ENCODE peak calls at places on chromosomes 7 and 10, in nine cellular contexts. One of them, this sample, is unnamed.

GRCh38 chr10:17564911-17565310 is 52.3 kb downstream of the HACD1 start:
- DNase-seq in RPMI8226: no peak
- DNase-seq in NCI-H2107: no peak
- DNase-seq in posterior cingulate gyrus: no peak
- DNase-seq in HEK293T: no peak
- DNase-seq in effector memory CD4-positive, alpha-beta T cell: no peak
- DNase-seq in GM13977: no peak
- DNase-seq in activated CD4-positive, alpha-beta T cell treated with anti-CD3 and anti-CD28 coated beads for 48 hours: no peak
- DNase-seq in heart right ventricle: no peak
- DNase-seq in this sample: no peak

GRCh38 chr7:68186072-68186471 is 1189.4 kb downstream of the TYW1 start:
- DNase-seq in HEK293T: no peak
- DNase-seq in NCI-H2107: no peak
- DNase-seq in heart right ventricle: no peak
- DNase-seq in effector memory CD4-positive, alpha-beta T cell: no peak
- DNase-seq in GM13977: no peak
- DNase-seq in activated CD4-positive, alpha-beta T cell treated with anti-CD3 and anti-CD28 coated beads for 48 hours: no peak
- DNase-seq in posterior cingulate gyrus: no peak
- DNase-seq in RPMI8226: no peak
- DNase-seq in this sample: peak; percentile 44

GRCh38 chr7:29588900-29589696 is 25.5 kb downstream of the PRR15 start:
- DNase-seq in activated CD4-positive, alpha-beta T cell treated with anti-CD3 and anti-CD28 coated beads for 48 hours: peak; percentile 42
- DNase-seq in heart right ventricle: peak; percentile 29
- DNase-seq in effector memory CD4-positive, alpha-beta T cell: no peak
- DNase-seq in NCI-H2107: no peak
- DNase-seq in HEK293T: peak; percentile 71
- DNase-seq in posterior cingulate gyrus: no peak
- DNase-seq in GM13977: peak; percentile 62
- DNase-seq in RPMI8226: peak; percentile 78
- DNase-seq in this sample: no peak

GRCh38 chr10:132690401-132690800 is 95.5 kb downstream of the NKX6-2 start:
- DNase-seq in HEK293T: no peak
- DNase-seq in posterior cingulate gyrus: no peak
- DNase-seq in GM13977: no peak
- DNase-seq in effector memory CD4-positive, alpha-beta T cell: no peak
- DNase-seq in RPMI8226: no peak
- DNase-seq in NCI-H2107: no peak
- DNase-seq in heart right ventricle: no peak
- DNase-seq in activated CD4-positive, alpha-beta T cell treated with anti-CD3 and anti-CD28 coated beads for 48 hours: no peak
- DNase-seq in this sample: no peak

GRCh38 chr7:84813376-84813775 is 373.5 kb downstream of the SEMA3D start:
- DNase-seq in effector memory CD4-positive, alpha-beta T cell: no peak
- DNase-seq in heart right ventricle: no peak
- DNase-seq in GM13977: no peak
- DNase-seq in HEK293T: no peak
- DNase-seq in RPMI8226: no peak
- DNase-seq in posterior cingulate gyrus: no peak
- DNase-seq in activated CD4-positive, alpha-beta T cell treated with anti-CD3 and anti-CD28 coated beads for 48 hours: no peak
- DNase-seq in NCI-H2107: no peak
- DNase-seq in this sample: no peak

GRCh38 chr7:151794508-151795167 is 82.3 kb downstream of the PRKAG2 start:
- DNase-seq in activated CD4-positive, alpha-beta T cell treated with anti-CD3 and anti-CD28 coated beads for 48 hours: no peak
- DNase-seq in posterior cingulate gyrus: no peak
- DNase-seq in GM13977: no peak
- DNase-seq in RPMI8226: no peak
- DNase-seq in HEK293T: peak; percentile 51
- DNase-seq in heart right ventricle: no peak
- DNase-seq in NCI-H2107: no peak
- DNase-seq in effector memory CD4-positive, alpha-beta T cell: no peak
- DNase-seq in this sample: no peak

GRCh38 chr7:30427296-30428080 is 51.1 kb downstream of the NOD1 start:
- DNase-seq in activated CD4-positive, alpha-beta T cell treated with anti-CD3 and anti-CD28 coated beads for 48 hours: no peak
- DNase-seq in heart right ventricle: no peak
- DNase-seq in RPMI8226: peak; percentile 90
- DNase-seq in GM13977: no peak
- DNase-seq in posterior cingulate gyrus: no peak
- DNase-seq in HEK293T: no peak
- DNase-seq in NCI-H2107: no peak
- DNase-seq in effector memory CD4-positive, alpha-beta T cell: no peak
- DNase-seq in this sample: no peak

GRCh38 chr10:124060148-124060720 is 33.2 kb downstream of the CHST15 start:
- DNase-seq in effector memory CD4-positive, alpha-beta T cell: no peak
- DNase-seq in GM13977: no peak
- DNase-seq in posterior cingulate gyrus: no peak
- DNase-seq in activated CD4-positive, alpha-beta T cell treated with anti-CD3 and anti-CD28 coated beads for 48 hours: no peak
- DNase-seq in heart right ventricle: no peak
- DNase-seq in HEK293T: no peak
- DNase-seq in NCI-H2107: no peak
- DNase-seq in RPMI8226: no peak
- DNase-seq in this sample: no peak

GRCh38 chr10:100799881-100800280 is 54.5 kb downstream of the PAX2 start:
- DNase-seq in activated CD4-positive, alpha-beta T cell treated with anti-CD3 and anti-CD28 coated beads for 48 hours: no peak
- DNase-seq in posterior cingulate gyrus: no peak
- DNase-seq in RPMI8226: no peak
- DNase-seq in NCI-H2107: no peak
- DNase-seq in heart right ventricle: no peak
- DNase-seq in HEK293T: no peak
- DNase-seq in effector memory CD4-positive, alpha-beta T cell: no peak
- DNase-seq in GM13977: no peak
- DNase-seq in this sample: no peak

GRCh38 chr7:142797799-142798377 is 27.1 kb downstream of the PRSS2 start:
- DNase-seq in NCI-H2107: no peak
- DNase-seq in RPMI8226: no peak
- DNase-seq in HEK293T: no peak
- DNase-seq in posterior cingulate gyrus: no peak
- DNase-seq in activated CD4-positive, alpha-beta T cell treated with anti-CD3 and anti-CD28 coated beads for 48 hours: peak; percentile 52
- DNase-seq in effector memory CD4-positive, alpha-beta T cell: no peak
- DNase-seq in heart right ventricle: no peak
- DNase-seq in GM13977: peak; percentile 52
- DNase-seq in this sample: no peak

GRCh38 chr10:133142523-133143199 is 17.4 kb upstream of the KNDC1 start:
- DNase-seq in GM13977: no peak
- DNase-seq in activated CD4-positive, alpha-beta T cell treated with anti-CD3 and anti-CD28 coated beads for 48 hours: no peak
- DNase-seq in RPMI8226: no peak
- DNase-seq in NCI-H2107: no peak
- DNase-seq in posterior cingulate gyrus: no peak
- DNase-seq in effector memory CD4-positive, alpha-beta T cell: no peak
- DNase-seq in heart right ventricle: no peak
- DNase-seq in HEK293T: no peak
- DNase-seq in this sample: no peak

GRCh38 chr10:124168581-124168980 is 75.2 kb upstream of the CHST15 start:
- DNase-seq in activated CD4-positive, alpha-beta T cell treated with anti-CD3 and anti-CD28 coated beads for 48 hours: no peak
- DNase-seq in RPMI8226: no peak
- DNase-seq in posterior cingulate gyrus: no peak
- DNase-seq in NCI-H2107: no peak
- DNase-seq in effector memory CD4-positive, alpha-beta T cell: no peak
- DNase-seq in heart right ventricle: no peak
- DNase-seq in GM13977: no peak
- DNase-seq in HEK293T: no peak
- DNase-seq in this sample: no peak

GRCh38 chr10:29820890-29821398 is 186.2 kb upstream of the SVIL start:
- DNase-seq in heart right ventricle: no peak
- DNase-seq in posterior cingulate gyrus: no peak
- DNase-seq in GM13977: no peak
- DNase-seq in HEK293T: no peak
- DNase-seq in NCI-H2107: no peak
- DNase-seq in effector memory CD4-positive, alpha-beta T cell: no peak
- DNase-seq in RPMI8226: no peak
- DNase-seq in activated CD4-positive, alpha-beta T cell treated with anti-CD3 and anti-CD28 coated beads for 48 hours: no peak
- DNase-seq in this sample: no peak

GRCh38 chr10:124152139-124152780 is 58.9 kb upstream of the CHST15 start:
- DNase-seq in activated CD4-positive, alpha-beta T cell treated with anti-CD3 and anti-CD28 coated beads for 48 hours: no peak
- DNase-seq in HEK293T: no peak
- DNase-seq in NCI-H2107: no peak
- DNase-seq in RPMI8226: peak; percentile 83
- DNase-seq in posterior cingulate gyrus: peak; percentile 33
- DNase-seq in heart right ventricle: peak; percentile 41
- DNase-seq in GM13977: no peak
- DNase-seq in effector memory CD4-positive, alpha-beta T cell: no peak
- DNase-seq in this sample: no peak

GRCh38 chr10:17023386-17024298 is 106.0 kb downstream of the CUBN start:
- DNase-seq in posterior cingulate gyrus: no peak
- DNase-seq in NCI-H2107: no peak
- DNase-seq in HEK293T: no peak
- DNase-seq in effector memory CD4-positive, alpha-beta T cell: peak; percentile 68
- DNase-seq in activated CD4-positive, alpha-beta T cell treated with anti-CD3 and anti-CD28 coated beads for 48 hours: peak; percentile 81
- DNase-seq in heart right ventricle: peak; percentile 79
- DNase-seq in RPMI8226: peak; percentile 5
- DNase-seq in GM13977: peak; percentile 59
- DNase-seq in this sample: peak; percentile 2

GRCh38 chr10:5550621-5551530 is 26.1 kb downstream of the CALML3 start:
- DNase-seq in posterior cingulate gyrus: peak; percentile 7
- DNase-seq in effector memory CD4-positive, alpha-beta T cell: no peak
- DNase-seq in RPMI8226: peak; percentile 65
- DNase-seq in NCI-H2107: no peak
- DNase-seq in HEK293T: no peak
- DNase-seq in heart right ventricle: no peak
- DNase-seq in GM13977: no peak
- DNase-seq in activated CD4-positive, alpha-beta T cell treated with anti-CD3 and anti-CD28 coated beads for 48 hours: no peak
- DNase-seq in this sample: peak; percentile 36

GRCh38 chr10:116272497-116273221 is at the start of gene GFRA1:
- DNase-seq in posterior cingulate gyrus: peak; percentile 16
- DNase-seq in RPMI8226: no peak
- DNase-seq in heart right ventricle: no peak
- DNase-seq in HEK293T: peak; percentile 70
- DNase-seq in activated CD4-positive, alpha-beta T cell treated with anti-CD3 and anti-CD28 coated beads for 48 hours: peak; percentile 2
- DNase-seq in GM13977: peak; percentile 58
- DNase-seq in effector memory CD4-positive, alpha-beta T cell: no peak
- DNase-seq in NCI-H2107: no peak
- DNase-seq in this sample: no peak

GRCh38 chr7:139774376-139774775 is 3.4 kb downstream of the HIPK2 start:
- DNase-seq in NCI-H2107: no peak
- DNase-seq in posterior cingulate gyrus: no peak
- DNase-seq in heart right ventricle: no peak
- DNase-seq in effector memory CD4-positive, alpha-beta T cell: no peak
- DNase-seq in GM13977: no peak
- DNase-seq in activated CD4-positive, alpha-beta T cell treated with anti-CD3 and anti-CD28 coated beads for 48 hours: no peak
- DNase-seq in HEK293T: no peak
- DNase-seq in RPMI8226: no peak
- DNase-seq in this sample: no peak

GRCh38 chr10:113480828-113481502 is 71.9 kb upstream of the HABP2 start:
- DNase-seq in GM13977: no peak
- DNase-seq in HEK293T: no peak
- DNase-seq in effector memory CD4-positive, alpha-beta T cell: no peak
- DNase-seq in heart right ventricle: no peak
- DNase-seq in activated CD4-positive, alpha-beta T cell treated with anti-CD3 and anti-CD28 coated beads for 48 hours: no peak
- DNase-seq in NCI-H2107: no peak
- DNase-seq in RPMI8226: no peak
- DNase-seq in posterior cingulate gyrus: no peak
- DNase-seq in this sample: peak; percentile 32

GRCh38 chr10:541750-542371 is 147.6 kb downstream of the DIP2C start:
- DNase-seq in activated CD4-positive, alpha-beta T cell treated with anti-CD3 and anti-CD28 coated beads for 48 hours: no peak
- DNase-seq in heart right ventricle: no peak
- DNase-seq in RPMI8226: no peak
- DNase-seq in NCI-H2107: peak; percentile 22
- DNase-seq in GM13977: no peak
- DNase-seq in posterior cingulate gyrus: no peak
- DNase-seq in HEK293T: peak; percentile 32
- DNase-seq in effector memory CD4-positive, alpha-beta T cell: no peak
- DNase-seq in this sample: peak; percentile 60

GRCh38 chr10:49139866-49140195 is 6.0 kb upstream of the FAM170B start:
- DNase-seq in GM13977: no peak
- DNase-seq in HEK293T: no peak
- DNase-seq in posterior cingulate gyrus: no peak
- DNase-seq in effector memory CD4-positive, alpha-beta T cell: no peak
- DNase-seq in RPMI8226: no peak
- DNase-seq in heart right ventricle: peak; percentile 0
- DNase-seq in NCI-H2107: no peak
- DNase-seq in activated CD4-positive, alpha-beta T cell treated with anti-CD3 and anti-CD28 coated beads for 48 hours: no peak
- DNase-seq in this sample: no peak

GRCh38 chr7:5677538-5678294 is 103.7 kb downstream of the RNF216 start:
- DNase-seq in RPMI8226: peak; percentile 55
- DNase-seq in HEK293T: peak; percentile 65
- DNase-seq in GM13977: peak; percentile 54
- DNase-seq in NCI-H2107: no peak
- DNase-seq in effector memory CD4-positive, alpha-beta T cell: no peak
- DNase-seq in heart right ventricle: peak; percentile 76
- DNase-seq in activated CD4-positive, alpha-beta T cell treated with anti-CD3 and anti-CD28 coated beads for 48 hours: peak; percentile 60
- DNase-seq in posterior cingulate gyrus: peak; percentile 42
- DNase-seq in this sample: peak; percentile 6

GRCh38 chr7:5679741-5680473 is 101.6 kb downstream of the RNF216 start:
- DNase-seq in posterior cingulate gyrus: no peak
- DNase-seq in GM13977: peak; percentile 49
- DNase-seq in heart right ventricle: peak; percentile 42
- DNase-seq in RPMI8226: no peak
- DNase-seq in effector memory CD4-positive, alpha-beta T cell: no peak
- DNase-seq in HEK293T: no peak
- DNase-seq in NCI-H2107: no peak
- DNase-seq in activated CD4-positive, alpha-beta T cell treated with anti-CD3 and anti-CD28 coated beads for 48 hours: no peak
- DNase-seq in this sample: no peak

GRCh38 chr10:79243211-79244067 is 103.8 kb upstream of the PPIF start:
- DNase-seq in heart right ventricle: peak; percentile 59
- DNase-seq in effector memory CD4-positive, alpha-beta T cell: no peak
- DNase-seq in NCI-H2107: no peak
- DNase-seq in posterior cingulate gyrus: peak; percentile 66
- DNase-seq in RPMI8226: peak; percentile 74
- DNase-seq in GM13977: peak; percentile 85
- DNase-seq in activated CD4-positive, alpha-beta T cell treated with anti-CD3 and anti-CD28 coated beads for 48 hours: peak; percentile 81
- DNase-seq in HEK293T: peak; percentile 73
- DNase-seq in this sample: peak; percentile 2

GRCh38 chr7:112147752-112148435 is 58.3 kb downstream of the DOCK4 start:
- DNase-seq in heart right ventricle: no peak
- DNase-seq in posterior cingulate gyrus: no peak
- DNase-seq in NCI-H2107: no peak
- DNase-seq in GM13977: no peak
- DNase-seq in RPMI8226: no peak
- DNase-seq in effector memory CD4-positive, alpha-beta T cell: no peak
- DNase-seq in activated CD4-positive, alpha-beta T cell treated with anti-CD3 and anti-CD28 coated beads for 48 hours: no peak
- DNase-seq in HEK293T: no peak
- DNase-seq in this sample: no peak

GRCh38 chr10:33334170-33334838 is at the start of gene NRP1:
- DNase-seq in effector memory CD4-positive, alpha-beta T cell: no peak
- DNase-seq in activated CD4-positive, alpha-beta T cell treated with anti-CD3 and anti-CD28 coated beads for 48 hours: peak; percentile 22
- DNase-seq in GM13977: peak; percentile 54
- DNase-seq in posterior cingulate gyrus: no peak
- DNase-seq in NCI-H2107: no peak
- DNase-seq in RPMI8226: no peak
- DNase-seq in HEK293T: no peak
- DNase-seq in heart right ventricle: peak; percentile 66
- DNase-seq in this sample: peak; percentile 31

GRCh38 chr10:121481222-121481621 is 117.0 kb downstream of the FGFR2 start:
- DNase-seq in GM13977: no peak
- DNase-seq in HEK293T: no peak
- DNase-seq in posterior cingulate gyrus: no peak
- DNase-seq in NCI-H2107: no peak
- DNase-seq in RPMI8226: peak; percentile 33
- DNase-seq in activated CD4-positive, alpha-beta T cell treated with anti-CD3 and anti-CD28 coated beads for 48 hours: no peak
- DNase-seq in heart right ventricle: no peak
- DNase-seq in effector memory CD4-positive, alpha-beta T cell: no peak
- DNase-seq in this sample: no peak

This sample was measured in DMS79 treated with DMSO at 0.1 percent for 48 hours.